ENCODE peak calls at places on chromosomes 3 and 15, in ten cellular contexts. One of them, this sample, is unnamed.

GRCh38 chr15:41263891-41264351 is 32.9 kb downstream of the CHP1 start:
- DNase-seq in MCF 10A: peak
- DNase-seq in foreskin fibroblast: peak
- DNase-seq in AG09319: no peak
- DNase-seq in progenitor cell of endocrine pancreas: no peak
- DNase-seq in neural crest cell: no peak
- DNase-seq in lower lobe of right lung: no peak
- DNase-seq in GM23338: peak
- DNase-seq in AG09309: no peak
- DNase-seq in RWPE1: no peak
- DNase-seq in this sample: no peak

GRCh38 chr15:62456011-62456920 is 291.2 kb upstream of the C2CD4B start:
- DNase-seq in MCF 10A: no peak
- DNase-seq in lower lobe of right lung: no peak
- DNase-seq in RWPE1: no peak
- DNase-seq in GM23338: no peak
- DNase-seq in neural crest cell: no peak
- DNase-seq in foreskin fibroblast: no peak
- DNase-seq in AG09319: no peak
- DNase-seq in AG09309: no peak
- DNase-seq in progenitor cell of endocrine pancreas: no peak
- DNase-seq in this sample: no peak

GRCh38 chr3:144273611-144274010 is 302.0 kb downstream of the DIPK2A start:
- DNase-seq in AG09309: peak
- DNase-seq in neural crest cell: no peak
- DNase-seq in GM23338: no peak
- DNase-seq in foreskin fibroblast: peak
- DNase-seq in MCF 10A: no peak
- DNase-seq in RWPE1: no peak
- DNase-seq in lower lobe of right lung: no peak
- DNase-seq in AG09319: no peak
- DNase-seq in progenitor cell of endocrine pancreas: no peak
- DNase-seq in this sample: no peak

GRCh38 chr15:45112592-45113379 is 1.2 kb downstream of the DUOX2 start:
- DNase-seq in MCF 10A: no peak
- DNase-seq in RWPE1: no peak
- DNase-seq in neural crest cell: no peak
- DNase-seq in AG09309: no peak
- DNase-seq in progenitor cell of endocrine pancreas: no peak
- DNase-seq in GM23338: peak
- DNase-seq in AG09319: no peak
- DNase-seq in lower lobe of right lung: no peak
- DNase-seq in foreskin fibroblast: no peak
- DNase-seq in this sample: peak

GRCh38 chr15:80966431-80967197 is 23.0 kb downstream of the MESD start:
- DNase-seq in AG09309: no peak
- DNase-seq in MCF 10A: no peak
- DNase-seq in RWPE1: no peak
- DNase-seq in lower lobe of right lung: no peak
- DNase-seq in GM23338: peak
- DNase-seq in progenitor cell of endocrine pancreas: no peak
- DNase-seq in foreskin fibroblast: no peak
- DNase-seq in AG09319: no peak
- DNase-seq in neural crest cell: no peak
- DNase-seq in this sample: no peak

GRCh38 chr15:83656943-83657528 is 3.1 kb downstream of the ADAMTSL3 start:
- DNase-seq in foreskin fibroblast: no peak
- DNase-seq in neural crest cell: no peak
- DNase-seq in progenitor cell of endocrine pancreas: no peak
- DNase-seq in AG09319: no peak
- DNase-seq in AG09309: no peak
- DNase-seq in GM23338: no peak
- DNase-seq in RWPE1: no peak
- DNase-seq in MCF 10A: no peak
- DNase-seq in lower lobe of right lung: no peak
- DNase-seq in this sample: no peak

GRCh38 chr3:52534281-52535183 is 875 bp upstream of the NT5DC2 start:
- DNase-seq in AG09319: no peak
- DNase-seq in GM23338: peak
- DNase-seq in foreskin fibroblast: peak
- DNase-seq in lower lobe of right lung: no peak
- DNase-seq in RWPE1: no peak
- DNase-seq in MCF 10A: no peak
- DNase-seq in neural crest cell: peak
- DNase-seq in progenitor cell of endocrine pancreas: no peak
- DNase-seq in AG09309: no peak
- DNase-seq in this sample: peak

GRCh38 chr15:80242132-80242769 is 9.8 kb downstream of the CTXND1 start:
- DNase-seq in RWPE1: no peak
- DNase-seq in progenitor cell of endocrine pancreas: peak
- DNase-seq in neural crest cell: peak
- DNase-seq in foreskin fibroblast: peak
- DNase-seq in lower lobe of right lung: no peak
- DNase-seq in MCF 10A: peak
- DNase-seq in AG09309: no peak
- DNase-seq in GM23338: peak
- DNase-seq in AG09319: no peak
- DNase-seq in this sample: peak

GRCh38 chr3:11346416-11346815 is 74.2 kb downstream of the ATG7 start:
- DNase-seq in progenitor cell of endocrine pancreas: no peak
- DNase-seq in neural crest cell: no peak
- DNase-seq in foreskin fibroblast: no peak
- DNase-seq in lower lobe of right lung: no peak
- DNase-seq in AG09309: no peak
- DNase-seq in GM23338: no peak
- DNase-seq in RWPE1: peak
- DNase-seq in AG09319: no peak
- DNase-seq in MCF 10A: peak
- DNase-seq in this sample: no peak

GRCh38 chr3:168926426-168926825 is 737.1 kb downstream of the MECOM start:
- DNase-seq in AG09309: no peak
- DNase-seq in progenitor cell of endocrine pancreas: no peak
- DNase-seq in neural crest cell: no peak
- DNase-seq in AG09319: no peak
- DNase-seq in foreskin fibroblast: no peak
- DNase-seq in MCF 10A: no peak
- DNase-seq in GM23338: no peak
- DNase-seq in lower lobe of right lung: no peak
- DNase-seq in RWPE1: no peak
- DNase-seq in this sample: no peak

GRCh38 chr3:147384210-147385058 is 21.9 kb downstream of the ZIC4 start:
- DNase-seq in progenitor cell of endocrine pancreas: no peak
- DNase-seq in lower lobe of right lung: no peak
- DNase-seq in neural crest cell: no peak
- DNase-seq in AG09319: no peak
- DNase-seq in foreskin fibroblast: no peak
- DNase-seq in RWPE1: no peak
- DNase-seq in AG09309: no peak
- DNase-seq in MCF 10A: no peak
- DNase-seq in GM23338: peak
- DNase-seq in this sample: peak

GRCh38 chr3:67774676-67775075 is 120.3 kb upstream of the SUCLG2 start:
- DNase-seq in MCF 10A: no peak
- DNase-seq in AG09319: no peak
- DNase-seq in lower lobe of right lung: no peak
- DNase-seq in AG09309: no peak
- DNase-seq in GM23338: no peak
- DNase-seq in neural crest cell: no peak
- DNase-seq in progenitor cell of endocrine pancreas: no peak
- DNase-seq in foreskin fibroblast: no peak
- DNase-seq in RWPE1: no peak
- DNase-seq in this sample: no peak

GRCh38 chr3:30188713-30189112 is 417.7 kb upstream of the TGFBR2 start:
- DNase-seq in progenitor cell of endocrine pancreas: no peak
- DNase-seq in lower lobe of right lung: no peak
- DNase-seq in foreskin fibroblast: peak
- DNase-seq in GM23338: no peak
- DNase-seq in MCF 10A: peak
- DNase-seq in RWPE1: peak
- DNase-seq in AG09309: no peak
- DNase-seq in AG09319: no peak
- DNase-seq in neural crest cell: no peak
- DNase-seq in this sample: no peak

GRCh38 chr3:170360916-170361315 is 3.4 kb downstream of the SKIL start:
- DNase-seq in neural crest cell: no peak
- DNase-seq in AG09309: no peak
- DNase-seq in AG09319: no peak
- DNase-seq in RWPE1: no peak
- DNase-seq in lower lobe of right lung: no peak
- DNase-seq in MCF 10A: no peak
- DNase-seq in foreskin fibroblast: no peak
- DNase-seq in progenitor cell of endocrine pancreas: no peak
- DNase-seq in GM23338: peak
- DNase-seq in this sample: no peak

DNA sequence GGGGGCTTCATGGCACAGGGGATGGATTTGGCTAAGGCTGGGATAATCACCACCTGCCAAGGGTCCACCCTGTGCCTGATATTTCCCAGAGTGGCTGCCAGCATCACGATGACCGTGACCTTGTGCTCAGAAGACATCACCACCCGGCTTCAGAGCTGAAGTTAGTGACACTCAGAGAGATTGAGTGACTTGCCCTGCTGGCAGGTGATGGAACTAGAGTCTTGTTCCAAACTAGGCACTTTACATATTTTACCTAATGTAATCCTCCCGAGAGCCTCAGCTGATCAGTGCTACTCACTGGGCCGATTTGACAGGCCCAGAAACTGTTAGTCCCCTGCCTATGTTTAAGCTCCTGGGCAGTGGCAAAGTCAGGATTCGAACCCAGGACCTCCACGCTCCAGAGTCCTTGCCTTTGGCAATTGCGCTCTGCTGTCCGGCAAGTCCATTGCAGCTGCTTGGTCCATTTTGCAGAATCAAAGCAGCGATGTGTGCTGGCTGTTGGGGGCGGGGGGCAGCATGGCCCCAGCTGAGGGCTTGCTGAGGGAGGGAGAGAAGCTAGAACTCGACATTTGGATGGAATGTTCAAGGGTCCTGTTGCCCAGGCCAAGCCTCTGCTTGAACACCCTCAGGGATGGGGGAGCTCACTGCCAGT is 74.8 kb upstream of the GATA2 start:
- DNase-seq in MCF 10A: no peak
- DNase-seq in AG09319: no peak
- DNase-seq in RWPE1: no peak
- DNase-seq in neural crest cell: no peak
- DNase-seq in foreskin fibroblast: no peak
- DNase-seq in progenitor cell of endocrine pancreas: no peak
- DNase-seq in GM23338: peak
- DNase-seq in AG09309: no peak
- DNase-seq in lower lobe of right lung: no peak
- DNase-seq in this sample: no peak
- TF ChIP-seq CTCF in MCF 10A: no peak
- TF ChIP-seq CTCF in AG09319: no peak
- TF ChIP-seq CTCF in RWPE1: no peak
- TF ChIP-seq CTCF in neural crest cell: peak
- TF ChIP-seq CTCF in foreskin fibroblast: no peak
- TF ChIP-seq CTCF in progenitor cell of endocrine pancreas: peak
- TF ChIP-seq CTCF in GM23338: peak
- TF ChIP-seq CTCF in AG09309: no peak
- TF ChIP-seq CTCF in lower lobe of right lung: no peak
- TF ChIP-seq CTCF in this sample: peak

DNA sequence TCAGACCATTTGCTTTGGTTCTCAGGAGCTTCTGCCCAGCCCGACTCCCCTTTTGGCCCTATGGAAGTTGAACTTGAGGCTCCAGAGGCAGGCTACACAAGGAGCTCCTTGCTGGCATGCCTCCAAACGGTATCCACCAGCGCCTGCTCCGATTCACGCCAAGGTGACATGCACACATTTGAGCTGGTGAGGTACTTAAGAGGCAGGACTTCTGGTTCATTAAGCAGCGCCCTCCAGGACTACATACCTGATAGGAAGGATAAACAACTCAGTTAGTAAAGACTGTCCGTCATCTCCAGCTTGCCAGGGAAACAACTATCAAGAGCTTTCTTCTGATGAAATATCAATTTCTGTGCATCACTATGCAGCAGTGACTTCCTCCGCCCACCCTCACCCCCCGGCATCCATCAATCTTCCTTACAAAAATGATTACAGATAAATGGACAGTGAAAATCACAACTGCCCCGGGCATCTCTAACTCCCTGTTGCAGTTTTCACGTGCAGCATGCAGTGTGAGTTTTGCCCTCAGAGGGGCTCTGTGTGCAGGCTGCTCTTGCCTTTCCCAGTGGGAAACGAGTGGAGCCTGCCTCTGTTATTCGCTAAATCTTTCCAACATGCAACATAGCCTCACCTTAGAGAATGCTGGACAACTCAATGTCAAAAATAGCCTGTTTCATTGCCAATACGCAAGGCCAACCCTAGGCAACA is 122.9 kb downstream of the ARRDC4 start:
- DNase-seq in lower lobe of right lung: no peak
- DNase-seq in foreskin fibroblast: no peak
- DNase-seq in AG09309: no peak
- DNase-seq in RWPE1: no peak
- DNase-seq in MCF 10A: no peak
- DNase-seq in progenitor cell of endocrine pancreas: no peak
- DNase-seq in GM23338: peak
- DNase-seq in AG09319: no peak
- DNase-seq in neural crest cell: no peak
- DNase-seq in this sample: no peak
- TF ChIP-seq CTCF in lower lobe of right lung: no peak
- TF ChIP-seq CTCF in foreskin fibroblast: no peak
- TF ChIP-seq CTCF in AG09309: no peak
- TF ChIP-seq CTCF in RWPE1: no peak
- TF ChIP-seq CTCF in MCF 10A: no peak
- TF ChIP-seq CTCF in progenitor cell of endocrine pancreas: peak
- TF ChIP-seq CTCF in GM23338: no peak
- TF ChIP-seq CTCF in AG09319: no peak
- TF ChIP-seq CTCF in neural crest cell: peak
- TF ChIP-seq CTCF in this sample: no peak

GRCh38 chr3:44988073-44988472 is 12.0 kb downstream of the EXOSC7 start:
- DNase-seq in AG09309: no peak
- DNase-seq in neural crest cell: no peak
- DNase-seq in RWPE1: no peak
- DNase-seq in MCF 10A: peak
- DNase-seq in AG09319: no peak
- DNase-seq in lower lobe of right lung: no peak
- DNase-seq in GM23338: peak
- DNase-seq in progenitor cell of endocrine pancreas: no peak
- DNase-seq in foreskin fibroblast: peak
- DNase-seq in this sample: no peak
- TF ChIP-seq CTCF in AG09309: peak
- TF ChIP-seq CTCF in neural crest cell: peak
- TF ChIP-seq CTCF in RWPE1: peak
- TF ChIP-seq CTCF in MCF 10A: peak
- TF ChIP-seq CTCF in AG09319: peak
- TF ChIP-seq CTCF in lower lobe of right lung: peak
- TF ChIP-seq CTCF in GM23338: peak
- TF ChIP-seq CTCF in progenitor cell of endocrine pancreas: peak
- TF ChIP-seq CTCF in foreskin fibroblast: peak
- TF ChIP-seq CTCF in this sample: peak

DNA sequence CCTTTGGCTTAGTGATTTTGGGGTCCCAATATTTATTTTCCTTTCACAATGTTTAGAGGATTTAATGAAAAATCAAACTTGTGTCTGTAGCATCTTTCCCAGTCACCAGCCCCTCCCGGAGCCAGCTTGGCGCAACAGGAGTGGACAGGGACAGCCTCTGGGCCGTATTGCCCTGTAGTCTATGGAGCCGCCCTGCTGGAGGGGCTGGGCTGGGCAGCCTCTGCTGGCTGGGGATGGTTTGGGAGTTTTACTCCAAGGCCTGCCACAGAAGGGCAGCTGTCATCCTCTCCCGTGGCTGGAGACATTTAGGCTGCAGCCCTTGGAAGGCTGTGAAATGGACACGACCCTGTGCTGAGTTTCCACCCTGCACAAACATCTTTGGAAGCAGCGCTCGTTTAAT is 89.4 kb upstream of the RGMA start:
- DNase-seq in AG09319: no peak
- DNase-seq in MCF 10A: no peak
- DNase-seq in GM23338: no peak
- DNase-seq in foreskin fibroblast: no peak
- DNase-seq in AG09309: no peak
- DNase-seq in lower lobe of right lung: no peak
- DNase-seq in RWPE1: no peak
- DNase-seq in neural crest cell: no peak
- DNase-seq in progenitor cell of endocrine pancreas: no peak
- DNase-seq in this sample: no peak
- TF ChIP-seq CTCF in AG09319: no peak
- TF ChIP-seq CTCF in MCF 10A: no peak
- TF ChIP-seq CTCF in GM23338: peak
- TF ChIP-seq CTCF in foreskin fibroblast: no peak
- TF ChIP-seq CTCF in AG09309: no peak
- TF ChIP-seq CTCF in lower lobe of right lung: no peak
- TF ChIP-seq CTCF in RWPE1: no peak
- TF ChIP-seq CTCF in neural crest cell: peak
- TF ChIP-seq CTCF in progenitor cell of endocrine pancreas: no peak
- TF ChIP-seq CTCF in this sample: peak

This sample was measured in endothelial cell.